ENCODE peak calls at places on chromosomes 4 and X, in four cellular contexts. One of them, this sample, is unnamed.

GRCh38 chrX:108811891-108812290 is 75.5 kb upstream of the IRS4 start:
- DNase-seq in psoas muscle: no peak
- DNase-seq in HCT116: no peak
- DNase-seq in GM23248: no peak
- DNase-seq in this sample: no peak

GRCh38 chr4:169369634-169370033 is 98.9 kb upstream of the SH3RF1 start:
- DNase-seq in psoas muscle: no peak
- DNase-seq in HCT116: no peak
- DNase-seq in GM23248: no peak
- DNase-seq in this sample: no peak

GRCh38 chr4:119184128-119184527 is 28.4 kb upstream of the USP53 start:
- DNase-seq in psoas muscle: no peak
- DNase-seq in HCT116: no peak
- DNase-seq in GM23248: no peak
- DNase-seq in this sample: no peak

GRCh38 chrX:85109235-85109634 is 105.6 kb downstream of the APOOL start:
- DNase-seq in psoas muscle: no peak
- DNase-seq in HCT116: peak; percentile 35
- DNase-seq in GM23248: peak; percentile 13
- DNase-seq in this sample: no peak

GRCh38 chrX:53262918-53263394 is 18.4 kb downstream of the IQSEC2 start:
- DNase-seq in psoas muscle: no peak
- DNase-seq in HCT116: peak; percentile 34
- DNase-seq in GM23248: peak; percentile 79
- DNase-seq in this sample: no peak

GRCh38 chr4:154366956-154367355 is 124.6 kb downstream of the DCHS2 start:
- DNase-seq in psoas muscle: no peak
- DNase-seq in HCT116: no peak
- DNase-seq in GM23248: no peak
- DNase-seq in this sample: no peak

GRCh38 chr4:137703225-137703624 is 170.9 kb upstream of the PCDH18 start:
- DNase-seq in psoas muscle: no peak
- DNase-seq in HCT116: no peak
- DNase-seq in GM23248: no peak
- DNase-seq in this sample: no peak

GRCh38 chrX:147848009-147848408 is 63.7 kb upstream of the FMR1 start:
- DNase-seq in psoas muscle: no peak
- DNase-seq in HCT116: no peak
- DNase-seq in GM23248: no peak
- DNase-seq in this sample: peak; percentile 32

GRCh38 chrX:14491689-14492088 is 37.6 kb upstream of the GLRA2 start:
- DNase-seq in psoas muscle: no peak
- DNase-seq in HCT116: no peak
- DNase-seq in GM23248: no peak
- DNase-seq in this sample: no peak

GRCh38 chrX:41333744-41333993 is 293 bp upstream of the DDX3X start:
- DNase-seq in psoas muscle: peak; percentile 82
- DNase-seq in HCT116: peak; percentile 81
- DNase-seq in GM23248: peak; percentile 86
- DNase-seq in this sample: no peak

GRCh38 chr4:47550899-47551548 is 65.9 kb downstream of the ATP10D start:
- DNase-seq in psoas muscle: no peak
- DNase-seq in HCT116: no peak
- DNase-seq in GM23248: no peak
- DNase-seq in this sample: no peak

GRCh38 chr4:86184216-86184915 is 175.5 kb downstream of the MAPK10 start:
- DNase-seq in psoas muscle: no peak
- DNase-seq in HCT116: no peak
- DNase-seq in GM23248: peak; percentile 43
- DNase-seq in this sample: no peak

GRCh38 chr4:107279729-107280128 is 243.6 kb upstream of the DKK2 start:
- DNase-seq in psoas muscle: no peak
- DNase-seq in HCT116: no peak
- DNase-seq in GM23248: peak; percentile 74
- DNase-seq in this sample: no peak

GRCh38 chr4:5370286-5370685 is 319.0 kb downstream of the STK32B start:
- DNase-seq in psoas muscle: no peak
- DNase-seq in HCT116: no peak
- DNase-seq in GM23248: peak; percentile 80
- DNase-seq in this sample: no peak

GRCh38 chr4:78596111-78596742 is 44.7 kb downstream of the ANXA3 start:
- DNase-seq in psoas muscle: no peak
- DNase-seq in HCT116: no peak
- DNase-seq in GM23248: no peak
- DNase-seq in this sample: no peak

GRCh38 chr4:78601013-78601412 is 49.4 kb downstream of the ANXA3 start:
- DNase-seq in psoas muscle: no peak
- DNase-seq in HCT116: no peak
- DNase-seq in GM23248: peak; percentile 8
- DNase-seq in this sample: no peak

GRCh38 chr4:78602334-78602733 is 50.8 kb downstream of the ANXA3 start:
- DNase-seq in psoas muscle: no peak
- DNase-seq in HCT116: no peak
- DNase-seq in GM23248: no peak
- DNase-seq in this sample: no peak

GRCh38 chr4:78599931-78600375 is 48.4 kb downstream of the ANXA3 start:
- DNase-seq in psoas muscle: no peak
- DNase-seq in HCT116: no peak
- DNase-seq in GM23248: no peak
- DNase-seq in this sample: no peak

DNA sequence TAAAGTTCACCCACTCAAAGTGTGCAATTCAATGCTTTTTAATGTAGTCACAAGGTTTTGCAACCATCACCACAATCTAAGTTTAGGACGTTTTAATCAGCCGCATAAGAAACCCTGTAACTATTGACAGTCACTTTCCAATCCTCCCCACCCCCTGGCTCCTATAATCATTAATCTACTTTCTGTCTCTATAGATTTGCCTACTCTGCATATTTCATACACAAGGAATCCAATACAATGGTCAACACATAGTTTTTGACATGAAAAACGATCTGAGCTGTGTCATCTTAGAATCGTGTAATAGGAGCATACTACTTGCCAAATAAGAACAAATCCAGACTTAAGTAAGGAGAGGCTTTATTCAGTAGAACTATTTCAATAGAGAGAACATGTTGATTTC is 47.6 kb downstream of the ANXA3 start:
- DNase-seq in psoas muscle: no peak
- DNase-seq in HCT116: no peak
- DNase-seq in GM23248: no peak
- DNase-seq in this sample: no peak
- H3K27ac ChIP-seq in psoas muscle: no peak overlapping the region
- H3K27ac ChIP-seq in HCT116: no peak overlapping the region
- H3K27ac ChIP-seq in GM23248: no peak overlapping the region
- H3K27ac ChIP-seq in this sample: no peak overlapping the region

GRCh38 chr4:184103755-184104367 is 113.8 kb downstream of the ENPP6 start:
- DNase-seq in psoas muscle: no peak
- DNase-seq in HCT116: no peak
- DNase-seq in GM23248: no peak
- DNase-seq in this sample: no peak
- H3K4me1 ChIP-seq in psoas muscle: no peaks in the 10 kb centered on the region
- H3K4me1 ChIP-seq in HCT116: no peaks in the 10 kb centered on the region
- H3K4me1 ChIP-seq in GM23248: no peaks in the 10 kb centered on the region
- H3K4me1 ChIP-seq in this sample: peaks cover 8% of the 10 kb centered on the region

GRCh38 chrX:11663875-11664210 is 1.9 kb downstream of the ARHGAP6 start:
- DNase-seq in psoas muscle: no peak
- DNase-seq in HCT116: no peak
- DNase-seq in GM23248: no peak
- DNase-seq in this sample: no peak

GRCh38 chrX:11667286-11667685 is 1.6 kb upstream of the ARHGAP6 start:
- DNase-seq in psoas muscle: no peak
- DNase-seq in HCT116: no peak
- DNase-seq in GM23248: no peak
- DNase-seq in this sample: no peak

GRCh38 chrX:11666180-11666579 is 460 bp upstream of the ARHGAP6 start:
- DNase-seq in psoas muscle: no peak
- DNase-seq in HCT116: no peak
- DNase-seq in GM23248: peak; percentile 19
- DNase-seq in this sample: no peak

GRCh38 chrX:11664211-11664888 is 1.4 kb downstream of the ARHGAP6 start:
- DNase-seq in psoas muscle: peak; percentile 13
- DNase-seq in HCT116: no peak
- DNase-seq in GM23248: peak; percentile 19
- DNase-seq in this sample: peak; percentile 27

DNA sequence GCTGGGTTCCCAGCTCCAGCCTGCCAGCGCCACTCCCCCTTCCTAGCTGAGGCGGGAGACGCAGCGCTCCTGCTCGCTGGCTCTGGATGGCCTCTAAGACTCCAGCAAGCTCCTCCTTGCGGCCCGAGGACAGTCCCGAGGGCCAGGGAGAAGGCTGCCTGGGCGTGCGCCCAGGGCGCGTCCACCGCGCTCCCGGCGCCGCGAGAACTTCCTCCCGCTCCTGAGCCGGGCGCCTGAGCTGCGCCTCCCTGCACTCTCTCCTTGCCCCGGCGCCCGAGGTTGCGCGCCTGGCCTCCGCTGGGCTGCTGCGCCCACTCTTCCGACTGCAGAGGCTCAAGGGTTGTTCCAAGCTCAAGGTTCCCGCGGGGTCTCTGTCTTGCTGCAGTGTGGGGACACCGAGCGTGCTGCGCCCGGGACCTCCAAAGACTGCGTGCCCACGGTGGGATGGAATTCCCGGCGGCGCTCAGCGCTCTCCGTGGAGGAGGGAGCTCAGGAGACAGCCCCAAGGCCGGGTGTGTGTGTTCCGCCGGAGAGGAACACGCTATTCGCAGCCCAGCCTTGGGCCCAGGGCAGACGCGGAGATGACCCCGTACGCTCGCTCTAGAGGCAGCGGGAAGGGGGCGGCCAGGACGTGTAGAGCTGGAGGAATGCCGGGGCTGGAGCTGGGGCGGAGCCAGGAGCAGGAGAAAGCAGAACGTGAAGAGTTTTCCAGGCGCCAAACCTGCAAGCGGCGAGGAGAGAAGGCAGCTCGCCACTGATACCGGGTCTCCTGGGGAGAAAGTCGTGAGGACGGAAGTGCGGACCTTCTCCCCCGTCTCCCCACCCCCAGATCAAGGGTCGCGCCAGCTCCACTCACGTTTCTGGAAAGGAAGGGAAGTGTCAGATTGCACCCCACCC is at the start of gene ARHGAP6:
- DNase-seq in psoas muscle: peak; percentile 49
- DNase-seq in HCT116: no peak
- DNase-seq in GM23248: peak; percentile 57
- DNase-seq in this sample: peak; percentile 49
- H3K4me3 ChIP-seq in psoas muscle: peak within 1 kb of the TSS; percentile 73
- H3K4me3 ChIP-seq in HCT116: no peak within 1 kb of the TSS
- H3K4me3 ChIP-seq in GM23248: peak within 1 kb of the TSS; percentile 65
- H3K4me3 ChIP-seq in this sample: peak within 1 kb of the TSS; percentile 25

GRCh38 chrX:56228914-56229313 is 3.2 kb upstream of the KLF8 start:
- DNase-seq in psoas muscle: no peak
- DNase-seq in HCT116: no peak
- DNase-seq in GM23248: peak; percentile 11
- DNase-seq in this sample: no peak

GRCh38 chrX:56232221-56233082 is at the start of gene KLF8:
- DNase-seq in psoas muscle: peak; percentile 33
- DNase-seq in HCT116: peak; percentile 8
- DNase-seq in GM23248: peak; percentile 56
- DNase-seq in this sample: peak; percentile 61

GRCh38 chrX:56233682-56234081 is 1.5 kb downstream of the KLF8 start:
- DNase-seq in psoas muscle: peak; percentile 49
- DNase-seq in HCT116: peak; percentile 29
- DNase-seq in GM23248: peak; percentile 76
- DNase-seq in this sample: peak; percentile 78

GRCh38 chrX:56231706-56232105 is 450 bp upstream of the KLF8 start:
- DNase-seq in psoas muscle: no peak
- DNase-seq in HCT116: no peak
- DNase-seq in GM23248: no peak
- DNase-seq in this sample: no peak

GRCh38 chrX:56233100-56233499 is 944 bp downstream of the KLF8 start:
- DNase-seq in psoas muscle: no peak
- DNase-seq in HCT116: no peak
- DNase-seq in GM23248: peak; percentile 46
- DNase-seq in this sample: no peak
- H3K27ac ChIP-seq in psoas muscle: peak overlapping the region; percentile 68
- H3K27ac ChIP-seq in HCT116: no peak overlapping the region
- H3K27ac ChIP-seq in GM23248: no peak overlapping the region
- H3K27ac ChIP-seq in this sample: peak overlapping the region; percentile 61

This sample was measured in left lung.